ENCODE peak calls at places on chromosomes 4 and X, in seven cellular contexts. J is adrenal gland, U is left lung, V is Caco-2, R is foreskin fibroblast, K is cardiac fibroblast, N is tibial artery. G is an unnamed sample.
A peak's percentile ranks its signal among the peaks of the same experiment; 100 is the strongest.

GRCh38 chrX:97639526-97639925 is 755.8 kb downstream of the RPA4 start:
- DNase-seq in J (no peak), U (no peak), V (no peak), R (no peak), K (no peak), N (no peak), G (no peak)

GRCh38 chrX:101452051-101452450 is 33.2 kb upstream of the ARMCX4 start:
- DNase-seq in J (no peak), U (no peak), V (no peak), R (no peak), K (no peak), N (no peak), G (no peak)

GRCh38 chr4:153204247-153205027 is at the start of gene TRIM2:
- DNase-seq in J (peak; percentile 35), U (no peak), V (peak; percentile 91), R (peak; percentile 54), K (peak; percentile 65), N (peak; percentile 83), G (no peak)

GRCh38 chr4:30600246-30600645 is 119.9 kb upstream of the PCDH7 start:
- DNase-seq in J (no peak), U (no peak), V (no peak), R (peak; percentile 11), K (peak; percentile 48), N (no peak), G (no peak)

GRCh38 chr4:94757192-94758140 is at the start of gene BMPR1B:
- DNase-seq in J (no peak), U (no peak), V (no peak), R (peak; percentile 75), K (peak; percentile 69), N (no peak), G (no peak)

GRCh38 chr4:115470763-115471162 is 357.3 kb upstream of the NDST4 start:
- DNase-seq in J (no peak), U (no peak), V (no peak), R (no peak), K (no peak), N (no peak), G (no peak)

GRCh38 chrX:68686684-68687045 is 39.2 kb downstream of the STARD8 start:
- DNase-seq in J (no peak), U (no peak), V (no peak), R (peak; percentile 14), K (peak; percentile 33), N (no peak), G (no peak)

GRCh38 chrX:68878977-68879376 is 50.2 kb downstream of the EFNB1 start:
- DNase-seq in J (no peak), U (no peak), V (no peak), R (no peak), K (no peak), N (no peak), G (no peak)

GRCh38 chr4:157014621-157015591 is 43.3 kb upstream of the PDGFC start:
- DNase-seq in J (peak; percentile 18), U (no peak), V (no peak), R (peak; percentile 88), K (peak; percentile 88), N (no peak), G (no peak)

GRCh38 chrX:154113729-154114128 is 16.2 kb upstream of the MECP2 start:
- DNase-seq in J (no peak), U (no peak), V (no peak), R (no peak), K (no peak), N (no peak), G (no peak)

GRCh38 chrX:74421181-74422028 is at the start of gene SLC16A2:
- DNase-seq in J (peak; percentile 91), U (peak; percentile 80), V (peak; percentile 32), R (peak; percentile 91), K (peak; percentile 72), N (peak; percentile 81), G (peak; percentile 82)

GRCh38 chr4:119210760-119211159 is 1.8 kb upstream of the USP53 start:
- DNase-seq in J (no peak), U (no peak), V (no peak), R (peak; percentile 71), K (peak; percentile 69), N (no peak), G (no peak)

GRCh38 chrX:84339507-84340364 is 151.7 kb upstream of the RPS6KA6 start:
- DNase-seq in J (no peak), U (no peak), V (no peak), R (peak; percentile 9), K (peak; percentile 40), N (no peak), G (no peak)

GRCh38 chrX:31932769-31933168 is 860.9 kb upstream of the FTHL17 start:
- DNase-seq in J (no peak), U (no peak), V (no peak), R (no peak), K (no peak), N (no peak), G (no peak)

GRCh38 chr4:145898926-145899531 is 39.6 kb downstream of the ZNF827 start:
- DNase-seq in J (no peak), U (no peak), V (no peak), R (no peak), K (no peak), N (no peak), G (no peak)

GRCh38 chr4:145406970-145407369 is 74.7 kb upstream of the SMAD1 start:
- DNase-seq in J (no peak), U (no peak), V (no peak), R (no peak), K (no peak), N (no peak), G (no peak)

GRCh38 chr4:145735330-145735638 is 55.3 kb downstream of the C4orf51 start:
- DNase-seq in J (no peak), U (no peak), V (peak; percentile 79), R (peak; percentile 93), K (peak; percentile 97), N (no peak), G (no peak)

GRCh38 chr4:188387134-188387791 is 248.0 kb downstream of the TRIML1 start:
- DNase-seq in J (no peak), U (no peak), V (no peak), R (no peak), K (peak; percentile 58), N (no peak), G (no peak)

GRCh38 chr4:124044867-124045266 is 648.3 kb downstream of the SPRY1 start:
- DNase-seq in J (no peak), U (peak; percentile 5), V (no peak), R (no peak), K (no peak), N (no peak), G (no peak)

GRCh38 chr4:69881173-69881773 is 21.3 kb upstream of the SULT1E1 start:
- DNase-seq in J (peak; percentile 22), U (no peak), V (peak; percentile 41), R (peak; percentile 68), K (peak; percentile 62), N (peak; percentile 28), G (no peak)

GRCh38 chrX:9341305-9342201 is 123.3 kb upstream of the TBL1X start:
- DNase-seq in J (peak; percentile 76), U (peak; percentile 79), V (no peak), R (peak; percentile 55), K (peak; percentile 69), N (no peak), G (no peak)

DNA sequence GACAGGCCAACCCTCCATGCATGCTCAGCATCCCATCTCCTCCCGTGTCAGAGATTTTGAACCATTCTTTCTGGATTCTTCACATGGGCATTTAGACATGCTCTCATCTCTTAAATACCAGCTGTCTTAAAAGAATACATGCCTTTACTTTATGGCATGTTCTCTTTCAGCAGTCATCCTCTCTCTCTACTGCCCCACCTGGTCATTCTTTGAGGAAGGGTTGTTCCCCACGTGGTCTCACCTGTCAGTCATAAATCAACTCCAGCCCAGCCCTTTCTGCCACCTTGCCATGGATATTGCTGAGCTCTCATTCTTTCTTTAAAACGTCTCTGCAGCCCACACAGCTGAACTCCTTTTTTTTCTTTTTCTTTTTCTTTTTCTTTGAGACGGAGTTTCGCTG is 111.3 kb downstream of the ARHGAP10 start:
- DNase-seq in J (no peak), U (no peak), V (peak; percentile 57), R (no peak), K (no peak), N (no peak), G (no peak)
- TF ChIP-seq CTCF in J (no peak), U (no peak), V (no peak), R (no peak), K (peak; percentile 33), N (no peak), G (no peak)

GRCh38 chr4:37909690-37910486 is 19.0 kb downstream of the TBC1D1 start:
- DNase-seq in J (no peak), U (no peak), V (no peak), R (no peak), K (no peak), N (no peak), G (no peak)

GRCh38 chr4:37905526-37906169 is 14.8 kb downstream of the TBC1D1 start:
- DNase-seq in J (no peak), U (no peak), V (no peak), R (no peak), K (no peak), N (no peak), G (no peak)

GRCh38 chr4:37903901-37904300 is 13.0 kb downstream of the TBC1D1 start:
- DNase-seq in J (no peak), U (no peak), V (no peak), R (no peak), K (no peak), N (no peak), G (no peak)

GRCh38 chr4:37904824-37905223 is 13.9 kb downstream of the TBC1D1 start:
- DNase-seq in J (no peak), U (no peak), V (no peak), R (no peak), K (no peak), N (no peak), G (no peak)

GRCh38 chr4:37908488-37909343 is 17.8 kb downstream of the TBC1D1 start:
- DNase-seq in J (no peak), U (no peak), V (no peak), R (peak; percentile 45), K (peak; percentile 81), N (no peak), G (no peak)
- H3K4me3 ChIP-seq in J (no peak overlapping the region), U (no peak overlapping the region), V (no peak overlapping the region), R (no peak overlapping the region), K (peak overlapping the region; percentile 33), N (peak overlapping the region; percentile 39), G (peak overlapping the region; percentile 57)

GRCh38 chr4:183602444-183603102 is 56.4 kb downstream of the RWDD4 start:
- DNase-seq in J (no peak), U (no peak), V (no peak), R (peak; percentile 57), K (peak; percentile 52), N (no peak), G (no peak)
- TF ChIP-seq CTCF in J (peak; percentile 69), U (no peak), V (no peak), R (peak; percentile 52), K (peak; percentile 40), N (peak; percentile 31), G (no peak)

GRCh38 chr4:155497306-155497705 is 120.5 kb upstream of the MAP9 start:
- DNase-seq in J (no peak), U (no peak), V (no peak), R (no peak), K (no peak), N (no peak), G (no peak)

GRCh38 chr4:155496294-155496626 is 119.5 kb upstream of the MAP9 start:
- DNase-seq in J (no peak), U (no peak), V (no peak), R (no peak), K (no peak), N (no peak), G (no peak)

GRCh38 chr4:155491336-155492131 is 114.8 kb upstream of the MAP9 start:
- DNase-seq in J (no peak), U (no peak), V (no peak), R (peak; percentile 33), K (no peak), N (no peak), G (no peak)

GRCh38 chr4:155495572-155496293 is 119.0 kb upstream of the MAP9 start:
- DNase-seq in J (no peak), U (no peak), V (no peak), R (no peak), K (no peak), N (no peak), G (no peak)

GRCh38 chr4:155494037-155494718 is 117.4 kb upstream of the MAP9 start:
- DNase-seq in J (no peak), U (no peak), V (no peak), R (no peak), K (no peak), N (no peak), G (no peak)
- H3K4me3 ChIP-seq in J (no peak overlapping the region), U (no peak overlapping the region), V (no peak overlapping the region), R (no peak overlapping the region), K (no peak overlapping the region), N (no peak overlapping the region), G (no peak overlapping the region)